ENCODE peak calls at places on chromosomes 2 and 18, in four cellular contexts. Q is HepG2, Y is HCT116, G is K562. J is an unnamed sample.

GRCh38 chr18:22169889-22170420 is 566 bp downstream of the GATA6 start:
- DNase-seq in Q (peak), Y (no peak), G (no peak), J (peak)

GRCh38 chr2:213065583-213066444 is 85.6 kb downstream of the IKZF2 start:
- DNase-seq in Q (no peak), Y (no peak), G (no peak), J (peak)

GRCh38 chr2:226915846-226916360 is 80.0 kb downstream of the RHBDD1 start:
- DNase-seq in Q (no peak), Y (no peak), G (no peak), J (no peak)

GRCh38 chr2:15673919-15674636 is 82.4 kb downstream of the DDX1 start:
- DNase-seq in Q (peak), Y (peak), G (no peak), J (no peak)

GRCh38 chr2:204892506-204893255 is 347.4 kb downstream of the PARD3B start:
- DNase-seq in Q (no peak), Y (no peak), G (no peak), J (no peak)

GRCh38 chr2:199524689-199525574 is 67.2 kb upstream of the SATB2 start:
- DNase-seq in Q (peak), Y (no peak), G (no peak), J (no peak)

GRCh38 chr2:133607679-133608078 is 39.4 kb upstream of the NCKAP5 start:
- DNase-seq in Q (no peak), Y (no peak), G (no peak), J (no peak)

GRCh38 chr2:48080534-48081316 is 174.4 kb upstream of the FBXO11 start:
- DNase-seq in Q (no peak), Y (no peak), G (no peak), J (peak)

GRCh38 chr2:38665854-38666577 is at the start of gene GALM:
- DNase-seq in Q (peak), Y (peak), G (peak), J (peak)

GRCh38 chr2:29923110-29923721 is 1.8 kb upstream of the ALK start:
- DNase-seq in Q (peak), Y (peak), G (peak), J (peak)

GRCh38 chr2:100987536-100987935 is 14.6 kb upstream of the RPL31 start:
- DNase-seq in Q (no peak), Y (no peak), G (no peak), J (no peak)

GRCh38 chr2:175282300-175282699 is 100.8 kb upstream of the ATP5MC3 start:
- DNase-seq in Q (peak), Y (peak), G (peak), J (peak)

GRCh38 chr2:189016311-189016830 is 42.2 kb downstream of the COL3A1 start:
- DNase-seq in Q (no peak), Y (no peak), G (no peak), J (no peak)

GRCh38 chr2:49165662-49166061 is 11.3 kb upstream of the FSHR start:
- DNase-seq in Q (no peak), Y (no peak), G (no peak), J (no peak)

GRCh38 chr2:20019747-20020146 is 7.3 kb upstream of the MATN3 start:
- DNase-seq in Q (no peak), Y (no peak), G (no peak), J (no peak)

GRCh38 chr18:7616661-7617060 is 49.5 kb downstream of the PTPRM start:
- DNase-seq in Q (no peak), Y (no peak), G (no peak), J (no peak)

GRCh38 chr18:63205791-63206252 is 113.7 kb downstream of the BCL2 start:
- DNase-seq in Q (no peak), Y (no peak), G (no peak), J (no peak)

GRCh38 chr2:231482806-231483391 is 18.6 kb upstream of the NCL start:
- DNase-seq in Q (peak), Y (no peak), G (peak), J (peak)

GRCh38 chr2:119286661-119287060 is 63.0 kb downstream of the STEAP3 start:
- DNase-seq in Q (no peak), Y (no peak), G (no peak), J (no peak)

GRCh38 chr18:36088256-36088655 is 20.9 kb upstream of the RPRD1A start:
- DNase-seq in Q (no peak), Y (no peak), G (no peak), J (no peak)

GRCh38 chr2:215532844-215533243 is 97.0 kb upstream of the FN1 start:
- DNase-seq in Q (peak), Y (no peak), G (no peak), J (no peak)

GRCh38 chr2:224039080-224039769 is at the start of gene SERPINE2:
- DNase-seq in Q (no peak), Y (peak), G (peak), J (peak)

GRCh38 chr2:33526132-33526531 is 49.7 kb downstream of the RASGRP3 start:
- DNase-seq in Q (no peak), Y (no peak), G (no peak), J (no peak)

GRCh38 chr18:43393174-43393573 is 115.9 kb upstream of the SYT4 start:
- DNase-seq in Q (no peak), Y (no peak), G (no peak), J (no peak)

GRCh38 chr18:2926528-2926927 is 79.7 kb downstream of the EMILIN2 start:
- DNase-seq in Q (no peak), Y (no peak), G (no peak), J (no peak)

GRCh38 chr2:200471324-200471848 is 38.5 kb downstream of the KCTD18 start:
- DNase-seq in Q (peak), Y (peak), G (no peak), J (peak)

GRCh38 chr2:240819404-240820013 is 510 bp downstream of the KIF1A start:
- DNase-seq in Q (no peak), Y (no peak), G (no peak), J (peak)
- TF ChIP-seq EZH2 in Q (no peak), Y (no peak), G (no peak), J (no peak)

DNA sequence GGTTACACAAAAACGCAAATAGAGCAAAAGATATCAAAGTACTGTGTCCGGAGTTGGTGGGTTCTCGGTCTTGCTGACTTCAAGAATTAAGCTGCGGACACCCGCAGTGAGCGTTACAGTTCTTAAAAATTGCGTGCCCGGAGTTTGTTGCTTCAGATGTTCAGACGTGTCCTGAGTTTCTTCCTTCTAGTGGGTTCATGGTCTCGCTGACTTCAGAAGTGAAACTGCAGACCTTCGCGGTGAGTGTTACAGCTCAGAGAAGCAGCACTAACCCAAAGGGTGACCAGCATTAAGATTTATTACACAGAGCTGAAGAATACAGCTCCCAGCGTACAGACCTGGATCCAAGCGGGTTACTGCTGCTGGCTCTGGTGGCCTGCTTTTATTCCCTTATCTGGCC is 125.7 kb upstream of the TWIST2 start:
- DNase-seq in Q (no peak), Y (no peak), G (no peak), J (no peak)
- TF ChIP-seq POLR2AphosphoS5 in Q (no peak), Y (no peak), G (no peak), J (no peak)

GRCh38 chr2:192394605-192395004 is 199.9 kb upstream of the TMEFF2 start:
- DNase-seq in Q (no peak), Y (no peak), G (no peak), J (no peak)
- TF ChIP-seq EZH2 in Q (no peak), Y (no peak), G (no peak), J (no peak)

DNA sequence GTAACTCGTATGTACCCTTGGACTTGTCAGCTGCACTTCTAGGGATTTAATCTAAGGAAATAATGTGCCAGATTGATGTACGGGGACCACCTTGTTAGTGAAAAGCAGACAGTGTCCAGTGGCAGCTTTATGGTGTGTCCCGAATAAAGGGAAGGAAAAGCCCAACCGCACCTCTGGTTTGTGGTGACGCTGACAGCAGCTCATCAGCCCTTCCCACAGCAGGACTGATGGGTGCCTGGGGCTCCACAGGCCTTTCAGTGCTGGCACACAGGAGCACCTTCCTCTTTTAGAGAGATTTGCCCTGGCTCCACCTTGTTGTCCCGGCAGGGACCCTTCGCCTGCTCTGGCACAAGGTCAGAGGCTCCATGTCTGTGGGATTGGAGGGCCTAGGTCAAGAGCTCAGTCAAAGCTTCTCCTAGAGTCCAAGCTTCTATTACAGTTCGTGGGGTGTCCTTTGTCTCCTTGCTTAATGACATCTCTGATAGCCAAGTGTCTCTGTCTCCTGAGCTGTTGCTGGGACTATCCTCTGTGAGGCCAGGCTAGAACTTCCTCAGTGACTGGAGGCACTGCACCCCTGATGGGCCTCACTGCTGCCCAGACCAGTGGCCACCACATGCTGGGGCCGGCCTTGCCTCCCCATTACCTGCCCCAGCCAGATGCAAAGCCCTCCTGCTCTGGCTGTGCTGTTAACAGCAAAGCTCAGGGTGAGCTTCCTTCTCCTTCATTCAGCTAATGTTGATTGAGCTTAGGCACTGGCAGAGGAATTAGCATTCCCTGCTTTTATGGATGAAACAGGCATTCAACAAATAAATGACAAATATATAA is 33.0 kb upstream of the SCLY start:
- DNase-seq in Q (no peak), Y (no peak), G (no peak), J (no peak)
- TF ChIP-seq POLR2AphosphoS5 in Q (no peak), Y (no peak), G (no peak), J (no peak)

GRCh38 chr2:113291191-113291590 is 12.5 kb upstream of the PAX8 start:
- DNase-seq in Q (no peak), Y (no peak), G (no peak), J (peak)
- TF ChIP-seq EZH2 in Q (no peak), Y (no peak), G (no peak), J (no peak)

GRCh38 chr2:234256516-234256915 is 206.0 kb downstream of the SPP2 start:
- DNase-seq in Q (no peak), Y (no peak), G (no peak), J (peak)

GRCh38 chr2:234258562-234259141 is 208.2 kb downstream of the SPP2 start:
- DNase-seq in Q (no peak), Y (no peak), G (no peak), J (no peak)

GRCh38 chr2:234259440-234259839 is 208.9 kb downstream of the SPP2 start:
- DNase-seq in Q (no peak), Y (no peak), G (no peak), J (no peak)

GRCh38 chr2:234254783-234255521 is 204.4 kb downstream of the SPP2 start:
- DNase-seq in Q (no peak), Y (no peak), G (no peak), J (no peak)

DNA sequence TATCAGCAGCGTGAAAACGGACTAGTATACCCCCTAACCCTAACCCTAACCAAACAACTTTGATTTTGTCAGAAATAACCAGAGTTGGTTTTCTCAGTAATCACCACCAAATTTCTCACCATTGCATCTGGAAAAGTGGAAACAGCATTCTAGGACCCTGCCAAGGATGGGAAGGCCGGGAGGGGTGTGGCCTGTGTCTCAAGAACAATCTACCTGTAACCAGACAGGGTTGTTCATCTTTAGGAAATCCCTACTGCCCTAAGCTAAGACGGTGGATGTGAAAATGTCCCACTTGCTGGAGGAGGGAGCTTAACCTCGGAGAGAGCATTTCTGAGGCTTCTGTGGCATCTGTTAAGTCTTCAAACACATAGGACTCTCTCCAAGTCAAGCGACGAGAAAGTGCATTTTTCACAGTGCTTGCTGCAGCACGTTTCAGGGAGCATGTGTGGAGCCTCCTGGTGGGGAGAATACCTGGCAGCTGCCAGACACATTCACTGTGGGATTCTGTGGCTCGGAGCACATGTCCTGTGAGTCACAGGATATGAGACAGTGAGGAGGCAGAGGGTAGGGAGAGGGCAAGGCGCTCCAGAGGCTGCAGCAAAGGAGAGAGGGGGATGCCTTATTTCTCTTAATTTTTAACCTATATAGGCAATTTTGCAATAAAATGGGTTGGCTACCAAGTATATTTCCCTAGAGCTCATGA is 207.5 kb downstream of the SPP2 start:
- DNase-seq in Q (peak), Y (peak), G (no peak), J (peak)
- TF ChIP-seq POLR2AphosphoS5 in Q (no peak), Y (peak), G (no peak), J (no peak)

J was measured in GM23338.